ENCODE peak calls at places on chromosome 3, in nine cellular contexts. L is Caco-2; R is Ammon's horn; X is activated naive CD4-positive, alpha-beta T cell treated with anti-CD3 and anti-CD28 coated beads for 36 hours; I is bronchial epithelial cell; K is D341Med; O is right cardiac atrium; G is activated CD4-positive, alpha-beta T cell treated with anti-CD3 and anti-CD28 coated beads, Interleukin-2, amount 50 U/mL, for 1 hour; H is type B pancreatic cell. Z is an unnamed sample.

GRCh38 chr3:169199283-169199682 is 464.2 kb downstream of the MECOM start:
- DNase-seq in L (no peak), R (no peak), X (no peak), I (no peak), K (no peak), O (no peak), G (no peak), H (no peak), Z (no peak)

GRCh38 chr3:188270423-188270972 is 116.5 kb downstream of the LPP start:
- DNase-seq in L (peak; percentile 78), R (peak; percentile 47), X (no peak), I (peak; percentile 68), K (no peak), O (no peak), G (no peak), H (no peak), Z (peak; percentile 40)

GRCh38 chr3:172106989-172107388 is 67.6 kb downstream of the FNDC3B start:
- DNase-seq in L (no peak), R (peak; percentile 67), X (peak; percentile 79), I (peak; percentile 69), K (no peak), O (no peak), G (peak; percentile 41), H (no peak), Z (no peak)

GRCh38 chr3:52880474-52880873 is 16.9 kb downstream of the STIMATE start:
- DNase-seq in L (no peak), R (no peak), X (no peak), I (no peak), K (no peak), O (no peak), G (no peak), H (no peak), Z (peak; percentile 66)

GRCh38 chr3:13548696-13549512 is at the start of gene FBLN2:
- DNase-seq in L (peak; percentile 55), R (no peak), X (no peak), I (no peak), K (peak; percentile 79), O (peak; percentile 91), G (no peak), H (no peak), Z (no peak)

GRCh38 chr3:193821272-193821671 is 228.3 kb downstream of the OPA1 start:
- DNase-seq in L (no peak), R (no peak), X (no peak), I (no peak), K (no peak), O (no peak), G (no peak), H (no peak), Z (no peak)

GRCh38 chr3:56887402-56888025 is 85.8 kb upstream of the ARHGEF3 start:
- DNase-seq in L (no peak), R (no peak), X (peak; percentile 70), I (no peak), K (no peak), O (no peak), G (no peak), H (no peak), Z (no peak)

GRCh38 chr3:11719406-11720219 is 75.9 kb upstream of the VGLL4 start:
- DNase-seq in L (peak; percentile 95), R (peak; percentile 78), X (peak; percentile 73), I (peak; percentile 85), K (peak; percentile 87), O (peak; percentile 90), G (peak; percentile 79), H (peak; percentile 91), Z (peak; percentile 94)

GRCh38 chr3:157810924-157811718 is 295.1 kb downstream of the SHOX2 start:
- DNase-seq in L (no peak), R (no peak), X (no peak), I (no peak), K (no peak), O (no peak), G (no peak), H (no peak), Z (no peak)

GRCh38 chr3:27467545-27467944 is 16.6 kb downstream of the SLC4A7 start:
- DNase-seq in L (no peak), R (peak; percentile 35), X (no peak), I (peak; percentile 55), K (peak; percentile 49), O (no peak), G (no peak), H (no peak), Z (peak; percentile 51)

GRCh38 chr3:164897335-164897734 is 181.0 kb downstream of the SI start:
- DNase-seq in L (no peak), R (no peak), X (no peak), I (no peak), K (no peak), O (no peak), G (no peak), H (no peak), Z (no peak)

GRCh38 chr3:151890721-151891141 is 17.3 kb downstream of the SUCNR1 start:
- DNase-seq in L (peak; percentile 59), R (no peak), X (no peak), I (peak; percentile 98), K (no peak), O (no peak), G (no peak), H (no peak), Z (no peak)

GRCh38 chr3:72482589-72483249 is 365.5 kb downstream of the SHQ1 start:
- DNase-seq in L (peak; percentile 64), R (no peak), X (peak; percentile 96), I (peak; percentile 74), K (no peak), O (peak; percentile 78), G (peak; percentile 56), H (no peak), Z (no peak)